ENCODE peak calls at places on chromosomes 2 and 18, in five cellular contexts. C is cardiac muscle cell, U is gastrocnemius medialis, R is astrocyte, N is heart left ventricle. S is an unnamed sample.

GRCh38 chr18:59902180-59902992 is 2.6 kb downstream of the PMAIP1 start:
- DNase-seq in U (no peak), C (no peak), N (no peak), R (peak; percentile 94), S (peak; percentile 71)

GRCh38 chr18:68494802-68495560 is 219.9 kb downstream of the TMX3 start:
- DNase-seq in R (peak; percentile 98), C (no peak), U (no peak), N (no peak), S (peak; percentile 20)

GRCh38 chr18:3069671-3070433 is 56.9 kb upstream of the LPIN2 start:
- DNase-seq in C (no peak), U (no peak), R (no peak), N (no peak), S (no peak)

GRCh38 chr2:191690327-191690726 is 12.4 kb downstream of the NABP1 start:
- DNase-seq in C (no peak), N (no peak), R (no peak), U (no peak), S (no peak)

GRCh38 chr2:18792684-18793083 is 203.3 kb upstream of the NT5C1B start:
- DNase-seq in R (no peak), U (no peak), N (no peak), C (no peak), S (no peak)

GRCh38 chr2:220117010-220117409 is 489.6 kb downstream of the SLC4A3 start:
- DNase-seq in C (no peak), N (no peak), R (no peak), U (no peak), S (no peak)

GRCh38 chr2:133293544-133294270 is 274.6 kb downstream of the NCKAP5 start:
- DNase-seq in C (no peak), N (no peak), R (no peak), U (no peak), S (no peak)

GRCh38 chr2:74845217-74845751 is 11.4 kb downstream of the HK2 start:
- DNase-seq in R (peak; percentile 90), U (peak; percentile 98), N (peak; percentile 84), C (no peak), S (peak; percentile 98)

GRCh38 chr2:36461039-36461681 is 105.6 kb downstream of the CRIM1 start:
- DNase-seq in N (no peak), U (no peak), R (peak; percentile 97), C (no peak), S (peak; percentile 93)

GRCh38 chr2:184760931-184761330 is 162.6 kb downstream of the ZNF804A start:
- DNase-seq in R (no peak), N (no peak), U (no peak), C (no peak), S (no peak)

GRCh38 chr2:220504890-220505564 is 877.6 kb downstream of the SLC4A3 start:
- DNase-seq in U (no peak), C (no peak), N (no peak), R (peak; percentile 45), S (peak; percentile 93)

GRCh38 chr2:71772510-71773172 is 319.3 kb downstream of the DYSF start:
- DNase-seq in N (no peak), C (no peak), R (no peak), U (no peak), S (no peak)

GRCh38 chr2:85655961-85656403 is 12.0 kb downstream of the SFTPB start:
- DNase-seq in U (no peak), N (no peak), R (peak; percentile 59), C (no peak), S (no peak)

GRCh38 chr2:57598552-57598951 is 448.1 kb upstream of the VRK2 start:
- DNase-seq in C (no peak), R (no peak), N (no peak), U (no peak), S (no peak)

GRCh38 chr2:159516241-159516758 is 100.0 kb downstream of the BAZ2B start:
- DNase-seq in R (peak; percentile 39), C (peak; percentile 9), N (no peak), U (peak; percentile 22), S (peak; percentile 93)

GRCh38 chr2:219699440-219699821 is 72.0 kb downstream of the SLC4A3 start:
- DNase-seq in U (no peak), C (no peak), R (no peak), N (no peak), S (no peak)

GRCh38 chr2:85996591-85996990 is 107.8 kb upstream of the ST3GAL5 start:
- DNase-seq in N (peak; percentile 48), R (no peak), U (peak; percentile 12), C (peak; percentile 31), S (no peak)

GRCh38 chr2:35989523-35989922 is 366.1 kb upstream of the CRIM1 start:
- DNase-seq in R (no peak), U (no peak), N (no peak), C (no peak), S (peak; percentile 19)

GRCh38 chr18:54873884-54874255 is 45.6 kb downstream of the RAB27B start:
- DNase-seq in C (no peak), U (no peak), N (no peak), R (no peak), S (peak; percentile 38)

GRCh38 chr2:200810252-200810650 is 1.5 kb upstream of the BZW1 start:
- DNase-seq in C (no peak), R (peak; percentile 84), U (no peak), N (peak; percentile 45), S (peak; percentile 82)

GRCh38 chr18:22173221-22173927 is 4.0 kb downstream of the GATA6 start:
- DNase-seq in R (no peak), C (no peak), N (no peak), U (no peak), S (peak; percentile 32)

GRCh38 chr2:134669731-134670669 is 48.8 kb downstream of the TMEM163 start:
- DNase-seq in N (no peak), C (no peak), U (no peak), R (no peak), S (no peak)

DNA sequence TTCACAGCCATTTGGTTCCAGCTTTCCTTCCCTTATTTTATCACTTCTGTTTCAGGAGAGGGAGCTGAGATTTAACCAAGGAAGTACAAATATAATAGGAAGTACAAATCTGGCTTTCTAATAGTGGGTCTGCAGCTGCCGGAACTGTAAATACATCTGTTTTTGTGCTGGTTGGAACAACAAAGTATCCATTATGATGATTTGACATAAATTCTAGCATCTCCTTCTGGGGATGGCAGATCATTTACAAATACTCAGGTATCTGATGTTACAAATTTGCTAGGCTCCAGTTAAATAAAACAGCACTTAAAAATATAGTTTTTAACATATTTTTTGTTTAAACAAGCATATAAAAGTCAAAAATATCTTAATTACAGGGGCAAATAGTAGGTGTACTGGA is 131.3 kb upstream of the SMIM21 start:
- DNase-seq in N (no peak), R (no peak), U (no peak), C (no peak), S (no peak)
- H3K27me3 ChIP-seq in N (no peaks in the 10 kb centered on the region), R (no peaks in the 10 kb centered on the region), U (no peaks in the 10 kb centered on the region), C (no peaks in the 10 kb centered on the region), S (no peaks in the 10 kb centered on the region)

DNA sequence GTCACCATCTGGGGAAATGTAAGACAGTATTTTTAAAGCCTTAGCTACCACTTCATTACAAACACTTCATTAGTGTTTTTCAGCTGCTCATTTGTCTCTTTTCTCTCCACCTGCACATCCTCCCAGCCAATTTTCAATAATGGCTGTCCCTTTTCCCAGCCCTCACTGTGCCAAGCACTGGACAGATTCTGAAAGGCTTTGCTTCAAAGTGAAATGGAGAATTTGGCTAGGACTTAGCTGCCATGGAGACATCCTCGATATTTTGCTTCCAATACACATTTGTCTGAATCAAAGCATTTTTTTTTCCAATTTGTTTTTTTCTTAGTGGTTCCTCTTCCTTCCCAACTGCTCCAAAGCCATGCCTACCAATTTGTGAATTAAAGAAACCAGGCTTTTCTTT is 272.4 kb upstream of the NRXN1 start:
- DNase-seq in N (no peak), R (no peak), C (no peak), U (no peak), S (no peak)
- TF ChIP-seq CTCF in N (no peak), R (no peak), C (no peak), U (no peak), S (no peak)

DNA sequence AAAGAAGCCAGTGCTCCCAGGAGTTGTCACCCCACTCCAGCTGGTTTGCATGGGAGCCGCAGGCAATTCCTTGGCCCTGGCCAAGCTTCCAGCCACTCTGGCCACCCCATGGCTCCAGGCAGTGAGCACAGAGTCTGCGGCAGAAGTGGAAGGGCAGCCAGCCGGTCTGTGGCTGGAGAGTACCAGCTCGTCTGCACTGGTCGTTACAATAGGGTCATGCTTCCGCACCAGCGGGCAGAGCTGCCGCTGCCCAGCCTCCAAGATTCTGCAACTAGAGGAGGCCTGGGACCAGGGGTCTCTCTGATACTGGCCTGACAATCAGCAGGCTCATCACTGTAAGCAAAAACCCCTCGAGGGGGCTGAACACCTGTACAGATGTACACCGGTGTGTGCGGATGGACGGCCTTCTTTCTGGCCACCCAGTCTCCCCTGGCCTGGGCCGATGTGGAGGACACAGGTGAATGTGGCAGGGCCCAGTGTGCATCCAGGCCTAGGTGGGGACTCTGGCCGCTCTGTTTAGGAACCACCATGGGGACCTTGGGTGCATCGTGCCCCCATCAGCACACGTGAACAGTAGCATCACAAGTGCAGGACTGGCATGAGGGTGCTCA is 51.9 kb upstream of the ODC1 start:
- DNase-seq in N (no peak), R (no peak), C (no peak), U (no peak), S (no peak)
- H3K27me3 ChIP-seq in N (peaks cover 2% of the 10 kb centered on the region), R (peaks cover 6% of the 10 kb centered on the region), C (peaks cover 8% of the 10 kb centered on the region), U (no peaks in the 10 kb centered on the region), S (peaks cover 13% of the 10 kb centered on the region)

DNA sequence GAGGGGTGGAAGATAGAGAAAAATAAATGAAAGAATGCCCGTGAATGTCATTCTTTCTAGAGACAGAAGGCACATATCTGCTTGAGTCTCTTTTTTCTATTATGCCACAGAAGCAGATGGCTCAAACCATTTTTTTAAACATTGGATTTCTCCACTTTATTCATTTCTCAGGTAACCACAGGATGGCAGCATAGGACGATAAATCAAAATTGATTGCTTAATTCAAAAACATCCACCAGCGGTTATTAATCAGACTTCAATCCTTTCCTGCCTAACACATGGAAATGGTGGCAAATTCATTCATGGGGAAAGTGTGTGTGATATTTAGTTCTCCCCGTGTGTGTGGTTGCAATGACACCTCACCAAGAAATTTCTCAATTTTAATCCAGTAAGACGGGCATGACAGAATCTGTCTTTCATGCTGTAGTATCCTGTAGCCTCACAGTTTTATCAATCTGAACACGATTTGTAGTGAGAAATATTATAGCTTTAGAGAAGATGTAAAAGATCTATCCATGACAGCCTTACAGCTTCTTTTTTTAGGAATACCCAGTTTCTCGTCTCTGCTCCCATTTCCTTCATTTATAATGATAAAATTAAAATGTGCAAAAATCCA is 72.2 kb downstream of the DSC3 start:
- DNase-seq in C (peak; percentile 32), R (peak; percentile 32), U (no peak), N (no peak), S (peak; percentile 77)
- TF ChIP-seq CTCF in C (peak; percentile 30), R (peak; percentile 41), U (no peak), N (peak; percentile 30), S (peak; percentile 35)

DNA sequence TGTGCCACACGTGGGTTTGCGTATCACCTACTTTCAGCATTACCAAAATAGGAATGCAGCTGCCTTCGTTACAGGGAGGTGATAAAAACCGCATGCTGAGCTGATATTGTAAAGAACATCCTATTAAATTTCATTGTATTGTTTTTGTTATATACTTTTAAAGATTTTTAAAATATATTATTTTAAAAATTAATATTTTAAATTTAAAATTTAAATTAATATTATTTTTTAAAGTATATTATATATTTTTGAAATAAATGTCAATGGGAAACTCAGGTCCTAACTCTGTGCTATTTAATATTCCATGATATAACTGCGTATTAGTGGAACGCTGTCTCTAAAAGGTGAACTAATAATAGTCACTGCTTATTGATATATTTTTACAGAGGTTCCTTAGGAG is 51.2 kb downstream of the CTNNA2 start:
- DNase-seq in R (no peak), U (no peak), N (no peak), C (no peak), S (no peak)
- H3K27me3 ChIP-seq in R (no peaks in the 10 kb centered on the region), U (no peaks in the 10 kb centered on the region), N (no peaks in the 10 kb centered on the region), C (no peaks in the 10 kb centered on the region), S (no peaks in the 10 kb centered on the region)

GRCh38 chr2:120952318-120952717 is 216.7 kb downstream of the GLI2 start:
- DNase-seq in R (peak; percentile 74), C (no peak), U (no peak), N (no peak), S (no peak)
- TF ChIP-seq CTCF in R (no peak), C (no peak), U (no peak), N (no peak), S (no peak)

GRCh38 chr2:3284657-3285630 is 92.7 kb downstream of the EIPR1 start:
- DNase-seq in C (no peak), R (no peak), U (no peak), N (no peak), S (no peak)
- H3K27me3 ChIP-seq in C (no peaks in the 10 kb centered on the region), R (no peaks in the 10 kb centered on the region), U (no peaks in the 10 kb centered on the region), N (no peaks in the 10 kb centered on the region), S (no peaks in the 10 kb centered on the region)